ENCODE peak calls at places on chromosomes 1 and 21, in four cellular contexts. A is mucosa of descending colon, D is psoas muscle, W is cerebellar cortex. I is an unnamed sample.

GRCh38 chr1:31064685-31065309 is 720 bp downstream of the PUM1 start:
- DNase-seq in D (no peak), W (no peak), A (peak), I (peak)

GRCh38 chr1:36856126-36856525 is 178.2 kb downstream of the GRIK3 start:
- DNase-seq in W (no peak), A (no peak), D (no peak), I (peak)

GRCh38 chr1:206647224-206647623 is 11.9 kb downstream of the DYRK3 start:
- DNase-seq in D (no peak), A (no peak), W (no peak), I (no peak)

GRCh38 chr1:247966520-247967204 is 1.6 kb downstream of the OR2AK2 start:
- DNase-seq in D (no peak), W (no peak), A (no peak), I (no peak)

GRCh38 chr1:113981962-113982931 is 3.0 kb downstream of the OLFML3 start:
- DNase-seq in W (no peak), A (peak), D (peak), I (peak)

GRCh38 chr1:85743814-85744213 is 35.6 kb upstream of the ZNHIT6 start:
- DNase-seq in W (no peak), A (no peak), D (no peak), I (no peak)

GRCh38 chr1:2109581-2110021 is 59.4 kb downstream of the PRKCZ start:
- DNase-seq in W (no peak), A (no peak), D (peak), I (no peak)

GRCh38 chr1:209879539-209879938 is 51.8 kb downstream of the UTP25 start:
- DNase-seq in D (no peak), W (peak), A (no peak), I (no peak)

GRCh38 chr21:23811802-23812201 is 1795.5 kb downstream of the MRPL39 start:
- DNase-seq in W (no peak), D (no peak), A (no peak), I (no peak)

GRCh38 chr21:33794586-33794985 is 121.0 kb downstream of the ATP5PO start:
- DNase-seq in W (no peak), A (no peak), D (no peak), I (no peak)

GRCh38 chr1:204211021-204211420 is 2.8 kb downstream of the GOLT1A start:
- DNase-seq in W (no peak), D (no peak), A (no peak), I (no peak)

GRCh38 chr21:44988607-44989537 is 49.0 kb downstream of the SLX9 start:
- DNase-seq in W (no peak), A (no peak), D (peak), I (no peak)

GRCh38 chr1:161827786-161828185 is 61.7 kb downstream of the ATF6 start:
- DNase-seq in D (no peak), W (no peak), A (no peak), I (no peak)

GRCh38 chr1:207787776-207788175 is 35.9 kb downstream of the CD46 start:
- DNase-seq in A (no peak), D (no peak), W (no peak), I (no peak)

GRCh38 chr1:180229483-180230415 is at the start of gene LHX4:
- DNase-seq in A (no peak), D (no peak), W (no peak), I (no peak)

GRCh38 chr1:99820546-99820945 is 29.6 kb upstream of the AGL start:
- DNase-seq in D (no peak), A (no peak), W (no peak), I (peak)

GRCh38 chr1:67213948-67214347 is 47.7 kb downstream of the IL23R start:
- DNase-seq in W (no peak), A (no peak), D (no peak), I (no peak)

GRCh38 chr1:38128926-38129453 is 82.4 kb upstream of the POU3F1 start:
- DNase-seq in W (no peak), A (no peak), D (no peak), I (no peak)

GRCh38 chr1:234980657-234981396 is 147.8 kb downstream of the TOMM20 start:
- DNase-seq in W (no peak), A (peak), D (peak), I (no peak)

GRCh38 chr1:111563619-111564018 is 56.0 kb upstream of the RAP1A start:
- DNase-seq in A (no peak), W (no peak), D (no peak), I (no peak)

GRCh38 chr1:55053265-55053954 is 14.1 kb downstream of the PCSK9 start:
- DNase-seq in A (no peak), D (no peak), W (no peak), I (no peak)

GRCh38 chr1:151593651-151594625 is 17.9 kb upstream of the SNX27 start:
- DNase-seq in W (peak), A (peak), D (peak), I (peak)